ENCODE peak calls at places on chromosomes 3 and 15, in nine cellular contexts. T, V, R, F, O, M, B, E and X are unnamed samples.
A peak's percentile ranks its signal among the peaks of the same experiment; 100 is the strongest.

GRCh38 chr3:133040696-133041523 is 2.7 kb downstream of the TMEM108 start:
- DNase-seq in T (peak; percentile 94), V (peak; percentile 56), R (peak; percentile 91), F (peak; percentile 62), O (peak; percentile 77), M (peak; percentile 51), B (peak; percentile 79), E (peak; percentile 78), X (peak; percentile 91)

GRCh38 chr3:112377418-112378071 is 44.6 kb downstream of the CD200 start:
- DNase-seq in T (peak; percentile 38), V (no peak), R (no peak), F (no peak), O (no peak), M (no peak), B (no peak), E (no peak), X (no peak)

GRCh38 chr15:63764124-63764827 is 69.5 kb downstream of the HERC1 start:
- DNase-seq in T (peak; percentile 27), V (peak; percentile 16), R (no peak), F (no peak), O (no peak), M (no peak), B (no peak), E (no peak), X (no peak)

GRCh38 chr3:195226445-195226844 is 44.5 kb downstream of the XXYLT1 start:
- DNase-seq in T (no peak), V (peak; percentile 1), R (no peak), F (no peak), O (no peak), M (no peak), B (no peak), E (no peak), X (no peak)

GRCh38 chr3:190586631-190587000 is 72.7 kb downstream of the IL1RAP start:
- DNase-seq in T (no peak), V (no peak), R (no peak), F (no peak), O (peak; percentile 81), M (peak; percentile 52), B (peak; percentile 92), E (no peak), X (peak; percentile 25)

GRCh38 chr3:53806182-53807116 is 39.8 kb downstream of the CHDH start:
- DNase-seq in T (no peak), V (no peak), R (no peak), F (no peak), O (peak; percentile 18), M (no peak), B (peak; percentile 94), E (no peak), X (peak; percentile 60)

GRCh38 chr3:31132132-31132769 is 237.8 kb upstream of the GADL1 start:
- DNase-seq in T (peak; percentile 58), V (peak; percentile 37), R (peak; percentile 37), F (peak; percentile 54), O (peak; percentile 76), M (peak; percentile 54), B (peak; percentile 67), E (peak; percentile 17), X (peak; percentile 37)

GRCh38 chr3:170078620-170079281 is 41.0 kb downstream of the GPR160 start:
- DNase-seq in T (peak; percentile 57), V (no peak), R (peak; percentile 29), F (peak; percentile 51), O (peak; percentile 22), M (peak; percentile 2), B (no peak), E (no peak), X (no peak)

GRCh38 chr3:152874896-152875749 is 40.2 kb downstream of the P2RY1 start:
- DNase-seq in T (no peak), V (no peak), R (no peak), F (no peak), O (peak; percentile 41), M (no peak), B (no peak), E (no peak), X (no peak)

GRCh38 chr3:52511509-52511908 is 16.4 kb downstream of the STAB1 start:
- DNase-seq in T (no peak), V (no peak), R (no peak), F (no peak), O (no peak), M (no peak), B (no peak), E (no peak), X (no peak)

DNA sequence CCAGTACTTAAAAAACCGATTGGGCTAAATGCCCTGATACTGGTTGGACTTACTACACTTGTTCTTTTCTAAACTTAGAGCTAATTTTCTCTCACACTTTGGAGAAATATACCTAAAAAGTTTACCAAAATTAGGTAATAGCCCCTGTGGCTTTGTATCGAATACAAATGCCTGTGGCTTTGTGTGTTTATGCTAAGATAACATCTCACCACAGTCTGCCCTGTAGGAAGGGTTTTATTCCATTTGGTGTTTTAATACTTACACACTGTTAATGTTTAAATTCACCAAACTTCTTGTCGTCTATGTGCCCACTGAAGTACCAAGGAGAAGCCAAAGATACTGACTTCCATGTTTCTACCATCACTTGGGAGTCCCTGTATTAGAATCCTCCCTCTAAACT is 66.4 kb downstream of the BCHE start:
- DNase-seq in T (no peak), V (no peak), R (no peak), F (no peak), O (no peak), M (no peak), B (no peak), E (no peak), X (no peak)
- TF ChIP-seq EZH2phosphoT487 in T (no peak), V (no peak), R (no peak), F (no peak), O (no peak), M (no peak), B (no peak), E (no peak), X (no peak)

DNA sequence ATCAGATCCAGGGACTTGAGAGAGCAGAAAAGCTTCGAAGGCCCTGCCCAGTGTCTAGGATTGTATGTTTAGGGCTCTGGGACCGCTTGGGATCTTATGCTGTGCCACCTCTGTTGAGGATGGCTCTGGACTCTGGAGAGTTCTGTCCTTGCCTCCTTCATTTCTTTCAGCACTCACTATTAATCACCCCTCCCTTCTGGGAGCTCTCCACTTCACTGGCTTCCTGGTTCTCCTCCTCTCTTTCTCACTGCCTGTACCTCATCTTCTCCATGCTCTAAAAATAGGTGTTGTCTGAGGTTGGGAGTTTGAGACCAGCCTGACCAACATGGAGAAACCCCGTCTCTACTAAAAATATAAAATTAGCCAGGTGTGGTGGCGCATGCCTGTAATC is 17.3 kb downstream of the MAPKBP1 start:
- DNase-seq in T (no peak), V (no peak), R (no peak), F (no peak), O (no peak), M (no peak), B (peak; percentile 40), E (no peak), X (no peak)
- H2AFZ ChIP-seq in T (no peak overlapping the region), V (no peak overlapping the region), R (no peak overlapping the region), F (peak overlapping the region; percentile 0), O (peak overlapping the region; percentile 26), M (no peak overlapping the region), B (peak overlapping the region; percentile 44), E (peak overlapping the region; percentile 34), X (no peak overlapping the region)

DNA sequence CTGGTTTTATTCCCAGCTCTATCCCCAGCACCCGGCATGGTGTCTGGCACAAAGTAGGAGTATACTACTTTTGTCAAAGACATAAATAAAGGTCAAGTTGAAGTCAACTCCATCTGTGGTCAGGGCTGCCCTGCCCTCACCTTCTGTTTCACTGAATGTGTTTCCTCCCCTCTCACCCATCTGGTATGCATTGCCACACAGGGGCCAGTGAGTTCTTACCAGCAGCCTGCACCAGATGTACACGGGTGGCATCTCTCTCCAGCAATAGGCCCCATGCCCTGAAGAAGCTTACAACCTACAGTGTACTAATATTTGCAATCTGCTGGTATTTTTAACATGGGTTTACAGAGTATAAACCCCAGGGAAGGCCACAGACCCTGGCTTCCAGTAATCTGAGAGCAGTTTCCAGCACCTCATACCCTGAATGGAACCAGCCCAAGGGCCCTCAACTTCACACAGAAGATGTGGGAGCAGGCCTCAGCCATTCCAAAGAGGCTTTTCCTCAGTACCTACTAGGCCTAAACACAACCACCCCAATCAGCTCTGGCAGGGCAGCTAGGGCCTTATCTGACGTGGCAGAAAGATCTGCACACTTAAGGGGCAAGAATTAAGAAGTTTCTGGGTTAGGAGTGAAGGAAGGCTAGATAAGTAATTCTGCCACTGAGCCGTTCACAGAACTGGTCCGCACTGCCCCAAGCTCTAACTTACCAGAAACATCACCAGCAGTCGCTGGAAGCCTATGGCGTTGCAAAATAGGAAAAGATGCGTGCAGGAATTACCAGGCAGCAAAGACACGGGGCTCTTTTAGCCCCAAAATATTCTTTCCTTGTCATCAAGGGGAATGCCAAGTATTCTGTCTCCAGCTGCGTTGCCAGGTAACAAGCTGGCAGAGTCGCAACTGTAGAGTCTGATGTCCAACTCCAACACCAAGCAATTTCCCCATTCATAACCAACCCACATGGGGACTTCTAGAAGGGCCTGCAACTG is 2.1 kb downstream of the IDH2 start:
- DNase-seq in T (no peak), V (peak; percentile 92), R (no peak), F (peak; percentile 45), O (no peak), M (no peak), B (peak; percentile 94), E (no peak), X (no peak)
- H3K4me1 ChIP-seq in T (peaks cover 8% of the 10 kb centered on the region), V (peaks cover 60% of the 10 kb centered on the region), R (peaks cover 11% of the 10 kb centered on the region), F (peaks cover 77% of the 10 kb centered on the region), O (peaks cover 27% of the 10 kb centered on the region), M (peaks cover 21% of the 10 kb centered on the region), B (peaks cover 42% of the 10 kb centered on the region), E (peaks cover 29% of the 10 kb centered on the region), X (peaks cover 40% of the 10 kb centered on the region)

GRCh38 chr15:28112101-28112760 is 13.1 kb upstream of the OCA2 start:
- DNase-seq in T (no peak), V (no peak), R (no peak), F (no peak), O (no peak), M (no peak), B (no peak), E (no peak), X (no peak)

GRCh38 chr15:28114114-28114455 is 15.0 kb upstream of the OCA2 start:
- DNase-seq in T (no peak), V (no peak), R (no peak), F (no peak), O (no peak), M (no peak), B (no peak), E (no peak), X (no peak)

GRCh38 chr15:28112962-28113361 is 13.8 kb upstream of the OCA2 start:
- DNase-seq in T (no peak), V (no peak), R (no peak), F (no peak), O (no peak), M (no peak), B (no peak), E (no peak), X (no peak)

GRCh38 chr15:28114721-28115622 is 15.9 kb upstream of the OCA2 start:
- DNase-seq in T (no peak), V (no peak), R (no peak), F (no peak), O (no peak), M (no peak), B (peak; percentile 41), E (no peak), X (no peak)

DNA sequence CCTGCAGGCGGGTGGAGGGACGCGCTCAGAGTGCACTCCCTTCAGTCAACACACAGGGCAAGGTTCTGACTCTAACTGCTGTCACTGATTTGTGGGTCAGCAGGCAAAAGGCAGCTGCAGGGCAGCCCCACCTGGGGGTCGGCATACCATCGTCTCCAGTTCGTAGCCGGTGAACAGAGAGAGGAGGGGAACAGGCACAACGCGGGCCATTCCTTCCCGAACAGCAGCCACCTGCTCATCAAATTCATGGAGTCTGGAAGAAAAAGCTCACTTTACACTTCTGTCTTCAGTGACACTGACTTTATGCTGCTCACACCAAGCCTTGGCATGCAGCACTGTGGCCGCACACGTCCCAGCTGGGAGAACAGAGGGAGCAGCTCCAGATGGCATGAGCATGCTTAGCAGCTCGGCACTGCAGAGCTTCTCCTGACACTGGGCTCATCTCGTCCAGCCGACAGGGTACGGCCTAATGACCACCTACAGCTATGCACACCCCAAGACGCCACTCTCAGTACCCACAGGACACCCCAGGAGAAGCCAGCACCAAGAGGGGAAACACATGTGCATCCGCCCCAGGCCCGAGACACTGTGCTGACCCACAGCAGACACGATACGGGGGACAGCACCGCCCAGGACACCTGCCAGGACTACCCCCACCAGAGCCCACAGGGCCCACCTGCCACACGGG is 14.5 kb upstream of the OCA2 start:
- DNase-seq in T (no peak), V (no peak), R (no peak), F (no peak), O (no peak), M (no peak), B (no peak), E (no peak), X (no peak)
- TF ChIP-seq EZH2phosphoT487 in T (no peak), V (no peak), R (no peak), F (no peak), O (no peak), M (no peak), B (no peak), E (no peak), X (no peak)